ENCODE peak calls at places on chromosomes 4 and X, in four cellular contexts. One of them, this sample, is unnamed.

GRCh38 chr4:74822603-74823002 is 28.3 kb upstream of the BTC start:
- DNase-seq in IMR-90: no peak
- DNase-seq in H9: no peak
- DNase-seq in H1: no peak
- DNase-seq in this sample: no peak

GRCh38 chr4:78885598-78885997 is 53.6 kb downstream of the PAQR3 start:
- DNase-seq in IMR-90: peak
- DNase-seq in H9: no peak
- DNase-seq in H1: no peak
- DNase-seq in this sample: no peak

GRCh38 chr4:93772858-93773257 is 55.7 kb upstream of the ATOH1 start:
- DNase-seq in IMR-90: no peak
- DNase-seq in H9: no peak
- DNase-seq in H1: no peak
- DNase-seq in this sample: no peak

GRCh38 chrX:20487227-20487626 is 220.5 kb upstream of the RPS6KA3 start:
- DNase-seq in IMR-90: peak
- DNase-seq in H9: no peak
- DNase-seq in H1: no peak
- DNase-seq in this sample: no peak

GRCh38 chrX:29587107-29587506 is 628.3 kb upstream of the MAGEB2 start:
- DNase-seq in IMR-90: no peak
- DNase-seq in H9: no peak
- DNase-seq in H1: no peak
- DNase-seq in this sample: no peak

GRCh38 chr4:8303485-8304281 is 34.1 kb downstream of the HTRA3 start:
- DNase-seq in IMR-90: peak
- DNase-seq in H9: no peak
- DNase-seq in H1: peak
- DNase-seq in this sample: peak

GRCh38 chr4:182144621-182145359 is 98.4 kb upstream of the TENM3 start:
- DNase-seq in IMR-90: peak
- DNase-seq in H9: peak
- DNase-seq in H1: peak
- DNase-seq in this sample: peak

GRCh38 chrX:64204701-64205440 is 637 bp downstream of the AMER1 start:
- DNase-seq in IMR-90: peak
- DNase-seq in H9: peak
- DNase-seq in H1: peak
- DNase-seq in this sample: peak

GRCh38 chr4:111602848-111603247 is 542.4 kb upstream of the FAM241A start:
- DNase-seq in IMR-90: peak
- DNase-seq in H9: no peak
- DNase-seq in H1: no peak
- DNase-seq in this sample: no peak

GRCh38 chr4:154491341-154491679 is 289 bp downstream of the DCHS2 start:
- DNase-seq in IMR-90: peak
- DNase-seq in H9: no peak
- DNase-seq in H1: no peak
- DNase-seq in this sample: peak

GRCh38 chr4:141329174-141329569 is 108.5 kb downstream of the ZNF330 start:
- DNase-seq in IMR-90: peak
- DNase-seq in H9: no peak
- DNase-seq in H1: no peak
- DNase-seq in this sample: no peak

GRCh38 chr4:52837716-52838558 is 24.2 kb upstream of the RASL11B start:
- DNase-seq in IMR-90: peak
- DNase-seq in H9: no peak
- DNase-seq in H1: no peak
- DNase-seq in this sample: peak

GRCh38 chrX:76279007-76279406 is 106.1 kb downstream of the PBDC1 start:
- DNase-seq in IMR-90: peak
- DNase-seq in H9: peak
- DNase-seq in H1: peak
- DNase-seq in this sample: peak

GRCh38 chrX:39896951-39897740 is 200.6 kb downstream of the BCOR start:
- DNase-seq in IMR-90: peak
- DNase-seq in H9: peak
- DNase-seq in H1: peak
- DNase-seq in this sample: peak

GRCh38 chr4:188015025-188015778 is 19.6 kb downstream of the ZFP42 start:
- DNase-seq in IMR-90: no peak
- DNase-seq in H9: no peak
- DNase-seq in H1: no peak
- DNase-seq in this sample: peak

GRCh38 chr4:167452922-167453321 is 218.6 kb upstream of the SPOCK3 start:
- DNase-seq in IMR-90: no peak
- DNase-seq in H9: no peak
- DNase-seq in H1: no peak
- DNase-seq in this sample: peak

GRCh38 chr4:132646186-132646585 is 502.9 kb upstream of the PCDH10 start:
- DNase-seq in IMR-90: no peak
- DNase-seq in H9: no peak
- DNase-seq in H1: no peak
- DNase-seq in this sample: no peak

GRCh38 chr4:155353923-155354540 is 22.7 kb downstream of the MAP9 start:
- DNase-seq in IMR-90: peak
- DNase-seq in H9: peak
- DNase-seq in H1: peak
- DNase-seq in this sample: peak

GRCh38 chr4:6372649-6373525 is 99.5 kb downstream of the PPP2R2C start:
- DNase-seq in IMR-90: peak
- DNase-seq in H9: peak
- DNase-seq in H1: no peak
- DNase-seq in this sample: peak

GRCh38 chr4:4332529-4332928 is 42.5 kb downstream of the ZBTB49 start:
- DNase-seq in IMR-90: no peak
- DNase-seq in H9: no peak
- DNase-seq in H1: no peak
- DNase-seq in this sample: no peak

GRCh38 chr4:134747108-134747805 is 545.7 kb upstream of the PABPC4L start:
- DNase-seq in IMR-90: no peak
- DNase-seq in H9: no peak
- DNase-seq in H1: no peak
- DNase-seq in this sample: peak

GRCh38 chr4:27096142-27096824 is 235.6 kb downstream of the STIM2 start:
- DNase-seq in IMR-90: no peak
- DNase-seq in H9: no peak
- DNase-seq in H1: no peak
- DNase-seq in this sample: peak

GRCh38 chr4:8182294-8182693 is 16.8 kb upstream of the SH3TC1 start:
- DNase-seq in IMR-90: no peak
- DNase-seq in H9: no peak
- DNase-seq in H1: no peak
- DNase-seq in this sample: no peak

GRCh38 chr4:156946508-156947197 is 24.9 kb downstream of the PDGFC start:
- DNase-seq in IMR-90: peak
- DNase-seq in H9: no peak
- DNase-seq in H1: no peak
- DNase-seq in this sample: peak

GRCh38 chr4:10569491-10569890 is 112.3 kb upstream of the ZNF518B start:
- DNase-seq in IMR-90: no peak
- DNase-seq in H9: no peak
- DNase-seq in H1: no peak
- DNase-seq in this sample: no peak

GRCh38 chr4:116453127-116453526 is 632.2 kb downstream of the TRAM1L1 start:
- DNase-seq in IMR-90: no peak
- DNase-seq in H9: no peak
- DNase-seq in H1: no peak
- DNase-seq in this sample: no peak

GRCh38 chr4:7107166-7107905 is 39.5 kb upstream of the GRPEL1 start:
- DNase-seq in IMR-90: no peak
- DNase-seq in H9: no peak
- DNase-seq in H1: no peak
- DNase-seq in this sample: no peak

GRCh38 chrX:110284159-110284558 is 33.7 kb downstream of the AMMECR1 start:
- DNase-seq in IMR-90: peak
- DNase-seq in H9: no peak
- DNase-seq in H1: no peak
- DNase-seq in this sample: peak

GRCh38 chrX:110286126-110286525 is 31.8 kb downstream of the AMMECR1 start:
- DNase-seq in IMR-90: peak
- DNase-seq in H9: no peak
- DNase-seq in H1: no peak
- DNase-seq in this sample: no peak

GRCh38 chrX:110281377-110281776 is 36.5 kb downstream of the AMMECR1 start:
- DNase-seq in IMR-90: no peak
- DNase-seq in H9: no peak
- DNase-seq in H1: no peak
- DNase-seq in this sample: no peak

GRCh38 chrX:110280954-110281353 is 36.9 kb downstream of the AMMECR1 start:
- DNase-seq in IMR-90: peak
- DNase-seq in H9: no peak
- DNase-seq in H1: no peak
- DNase-seq in this sample: no peak

GRCh38 chrX:110282922-110283321 is 35.0 kb downstream of the AMMECR1 start:
- DNase-seq in IMR-90: no peak
- DNase-seq in H9: no peak
- DNase-seq in H1: no peak
- DNase-seq in this sample: no peak
- H4K5ac ChIP-seq in IMR-90: no peak
- H4K5ac ChIP-seq in H9: no peak
- H4K5ac ChIP-seq in H1: no peak
- H4K5ac ChIP-seq in this sample: no peak

DNA sequence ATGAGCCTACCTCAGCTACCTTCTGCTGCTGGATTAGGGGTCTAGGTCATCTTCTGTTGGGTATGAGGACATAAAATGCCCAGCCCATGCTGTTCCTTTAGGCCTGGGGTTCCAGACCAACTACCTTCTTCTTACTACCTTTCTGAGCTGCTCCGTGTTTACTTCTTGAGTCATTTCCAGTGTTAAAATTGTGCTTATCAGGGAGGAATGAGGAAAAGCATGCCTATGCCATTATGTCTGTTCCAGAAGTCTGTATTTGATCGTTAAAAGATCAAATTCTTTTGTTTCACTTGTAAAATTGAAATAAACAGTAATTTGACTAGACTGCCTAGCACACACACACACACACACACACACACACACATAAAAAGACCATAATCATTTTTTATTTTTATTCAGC is 1912.7 kb upstream of the TENM3 start:
- DNase-seq in IMR-90: peak
- DNase-seq in H9: no peak
- DNase-seq in H1: no peak
- DNase-seq in this sample: no peak
- H4K5ac ChIP-seq in IMR-90: no peak
- H4K5ac ChIP-seq in H9: no peak
- H4K5ac ChIP-seq in H1: no peak
- H4K5ac ChIP-seq in this sample: no peak

DNA sequence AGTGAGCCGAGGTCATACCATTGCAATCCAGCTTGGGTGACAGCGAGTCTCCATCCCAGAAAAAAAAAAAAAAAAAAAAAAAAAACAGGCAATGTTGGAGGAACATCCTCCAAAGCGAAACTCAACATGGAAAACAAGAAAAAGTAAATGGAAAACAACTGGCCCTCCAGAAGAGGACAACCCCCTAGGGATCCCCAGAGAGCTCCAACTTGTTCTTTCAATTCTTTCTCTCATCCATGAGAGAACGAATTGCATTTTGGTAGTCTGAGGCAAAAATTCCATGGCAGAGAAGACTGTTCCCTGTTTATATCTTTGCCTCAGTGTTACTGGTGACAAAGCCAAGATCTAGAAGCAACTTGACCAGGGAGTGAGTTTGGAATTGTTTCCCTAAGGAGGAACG is 49.8 kb downstream of the OPHN1 start:
- DNase-seq in IMR-90: no peak
- DNase-seq in H9: no peak
- DNase-seq in H1: no peak
- DNase-seq in this sample: no peak
- H4K5ac ChIP-seq in IMR-90: no peak
- H4K5ac ChIP-seq in H9: no peak
- H4K5ac ChIP-seq in H1: no peak
- H4K5ac ChIP-seq in this sample: no peak

GRCh38 chr4:37430718-37431416 is 186.3 kb downstream of the NWD2 start:
- DNase-seq in IMR-90: no peak
- DNase-seq in H9: no peak
- DNase-seq in H1: no peak
- DNase-seq in this sample: no peak
- H4K5ac ChIP-seq in IMR-90: no peak
- H4K5ac ChIP-seq in H9: no peak
- H4K5ac ChIP-seq in H1: no peak
- H4K5ac ChIP-seq in this sample: no peak

This sample was measured in mesendoderm.